ENCODE peak calls at places on chromosomes 7 and 10, in nine cellular contexts. One of them, this sample, is unnamed.

GRCh38 chr10:111830360-111830759 is 353.2 kb downstream of the GPAM start:
- DNase-seq in GM23338: no peak
- DNase-seq in fibroblast of the aortic adventitia: no peak
- DNase-seq in sigmoid colon: no peak
- DNase-seq in NB4: no peak
- DNase-seq in GM12865: no peak
- DNase-seq in kidney epithelial cell: no peak
- DNase-seq in fibroblast of lung: no peak
- DNase-seq in cardiac muscle cell: no peak
- DNase-seq in this sample: no peak

GRCh38 chr10:91316486-91316885 is 93.7 kb upstream of the HECTD2 start:
- DNase-seq in GM23338: no peak
- DNase-seq in fibroblast of the aortic adventitia: no peak
- DNase-seq in sigmoid colon: no peak
- DNase-seq in NB4: no peak
- DNase-seq in GM12865: no peak
- DNase-seq in kidney epithelial cell: no peak
- DNase-seq in fibroblast of lung: no peak
- DNase-seq in cardiac muscle cell: peak; percentile 63
- DNase-seq in this sample: no peak

GRCh38 chr7:73443543-73444255 is 10.1 kb downstream of the FZD9 start:
- DNase-seq in GM23338: no peak
- DNase-seq in fibroblast of the aortic adventitia: no peak
- DNase-seq in sigmoid colon: peak; percentile 17
- DNase-seq in NB4: no peak
- DNase-seq in GM12865: no peak
- DNase-seq in kidney epithelial cell: no peak
- DNase-seq in fibroblast of lung: no peak
- DNase-seq in cardiac muscle cell: no peak
- DNase-seq in this sample: no peak

GRCh38 chr7:56115852-56116538 is at the start of gene NUPR2:
- DNase-seq in GM23338: no peak
- DNase-seq in fibroblast of the aortic adventitia: no peak
- DNase-seq in sigmoid colon: no peak
- DNase-seq in NB4: no peak
- DNase-seq in GM12865: no peak
- DNase-seq in kidney epithelial cell: no peak
- DNase-seq in fibroblast of lung: no peak
- DNase-seq in cardiac muscle cell: no peak
- DNase-seq in this sample: no peak

GRCh38 chr7:157073335-157073734 is 62.9 kb upstream of the MNX1 start:
- DNase-seq in GM23338: no peak
- DNase-seq in fibroblast of the aortic adventitia: no peak
- DNase-seq in sigmoid colon: no peak
- DNase-seq in NB4: no peak
- DNase-seq in GM12865: no peak
- DNase-seq in kidney epithelial cell: no peak
- DNase-seq in fibroblast of lung: no peak
- DNase-seq in cardiac muscle cell: no peak
- DNase-seq in this sample: no peak

GRCh38 chr10:15335500-15335899 is 35.6 kb downstream of the FAM171A1 start:
- DNase-seq in GM23338: no peak
- DNase-seq in fibroblast of the aortic adventitia: peak; percentile 71
- DNase-seq in sigmoid colon: no peak
- DNase-seq in NB4: no peak
- DNase-seq in GM12865: no peak
- DNase-seq in kidney epithelial cell: no peak
- DNase-seq in fibroblast of lung: peak; percentile 22
- DNase-seq in cardiac muscle cell: no peak
- DNase-seq in this sample: no peak

GRCh38 chr7:82335927-82336326 is 107.7 kb downstream of the CACNA2D1 start:
- DNase-seq in GM23338: peak; percentile 24
- DNase-seq in fibroblast of the aortic adventitia: peak; percentile 21
- DNase-seq in sigmoid colon: no peak
- DNase-seq in NB4: peak; percentile 8
- DNase-seq in GM12865: peak; percentile 5
- DNase-seq in kidney epithelial cell: peak; percentile 14
- DNase-seq in fibroblast of lung: peak; percentile 39
- DNase-seq in cardiac muscle cell: peak; percentile 33
- DNase-seq in this sample: no peak

GRCh38 chr10:110865184-110865803 is 6.4 kb upstream of the PDCD4 start:
- DNase-seq in GM23338: no peak
- DNase-seq in fibroblast of the aortic adventitia: peak; percentile 82
- DNase-seq in sigmoid colon: no peak
- DNase-seq in NB4: no peak
- DNase-seq in GM12865: no peak
- DNase-seq in kidney epithelial cell: no peak
- DNase-seq in fibroblast of lung: peak; percentile 70
- DNase-seq in cardiac muscle cell: peak; percentile 43
- DNase-seq in this sample: peak; percentile 98

GRCh38 chr7:157035302-157035701 is 24.8 kb upstream of the MNX1 start:
- DNase-seq in GM23338: no peak
- DNase-seq in fibroblast of the aortic adventitia: no peak
- DNase-seq in sigmoid colon: no peak
- DNase-seq in NB4: no peak
- DNase-seq in GM12865: no peak
- DNase-seq in kidney epithelial cell: no peak
- DNase-seq in fibroblast of lung: no peak
- DNase-seq in cardiac muscle cell: no peak
- DNase-seq in this sample: no peak

GRCh38 chr10:97882142-97883091 is 32.8 kb downstream of the GOLGA7B start:
- DNase-seq in GM23338: no peak
- DNase-seq in fibroblast of the aortic adventitia: peak; percentile 43
- DNase-seq in sigmoid colon: no peak
- DNase-seq in NB4: peak; percentile 60
- DNase-seq in GM12865: no peak
- DNase-seq in kidney epithelial cell: peak; percentile 100
- DNase-seq in fibroblast of lung: peak; percentile 92
- DNase-seq in cardiac muscle cell: peak; percentile 88
- DNase-seq in this sample: peak; percentile 87

GRCh38 chr7:7969306-7970112 is 913 bp downstream of the GLCCI1 start:
- DNase-seq in GM23338: peak; percentile 54
- DNase-seq in fibroblast of the aortic adventitia: peak; percentile 49
- DNase-seq in sigmoid colon: peak; percentile 69
- DNase-seq in NB4: peak; percentile 78
- DNase-seq in GM12865: peak; percentile 58
- DNase-seq in kidney epithelial cell: no peak
- DNase-seq in fibroblast of lung: peak; percentile 53
- DNase-seq in cardiac muscle cell: peak; percentile 40
- DNase-seq in this sample: no peak

GRCh38 chr10:86368987-86369386 is 2.4 kb upstream of the GRID1 start:
- DNase-seq in GM23338: no peak
- DNase-seq in fibroblast of the aortic adventitia: no peak
- DNase-seq in sigmoid colon: peak; percentile 19
- DNase-seq in NB4: no peak
- DNase-seq in GM12865: no peak
- DNase-seq in kidney epithelial cell: no peak
- DNase-seq in fibroblast of lung: no peak
- DNase-seq in cardiac muscle cell: no peak
- DNase-seq in this sample: no peak

GRCh38 chr7:29798422-29798821 is 7.9 kb upstream of the WIPF3 start:
- DNase-seq in GM23338: no peak
- DNase-seq in fibroblast of the aortic adventitia: no peak
- DNase-seq in sigmoid colon: no peak
- DNase-seq in NB4: peak; percentile 13
- DNase-seq in GM12865: peak; percentile 35
- DNase-seq in kidney epithelial cell: no peak
- DNase-seq in fibroblast of lung: no peak
- DNase-seq in cardiac muscle cell: no peak
- DNase-seq in this sample: no peak

GRCh38 chr10:4538016-4538415 is 288.0 kb upstream of the AKR1E2 start:
- DNase-seq in GM23338: no peak
- DNase-seq in fibroblast of the aortic adventitia: no peak
- DNase-seq in sigmoid colon: no peak
- DNase-seq in NB4: no peak
- DNase-seq in GM12865: no peak
- DNase-seq in kidney epithelial cell: no peak
- DNase-seq in fibroblast of lung: no peak
- DNase-seq in cardiac muscle cell: no peak
- DNase-seq in this sample: no peak

GRCh38 chr10:17836917-17837316 is 27.8 kb downstream of the MRC1 start:
- DNase-seq in GM23338: peak; percentile 50
- DNase-seq in fibroblast of the aortic adventitia: peak; percentile 88
- DNase-seq in sigmoid colon: no peak
- DNase-seq in NB4: peak; percentile 5
- DNase-seq in GM12865: no peak
- DNase-seq in kidney epithelial cell: peak; percentile 4
- DNase-seq in fibroblast of lung: peak; percentile 83
- DNase-seq in cardiac muscle cell: peak; percentile 86
- DNase-seq in this sample: peak; percentile 29

GRCh38 chr7:144019457-144019856 is 19.3 kb downstream of the OR6B1 start:
- DNase-seq in GM23338: no peak
- DNase-seq in fibroblast of the aortic adventitia: peak; percentile 92
- DNase-seq in sigmoid colon: no peak
- DNase-seq in NB4: no peak
- DNase-seq in GM12865: no peak
- DNase-seq in kidney epithelial cell: peak; percentile 69
- DNase-seq in fibroblast of lung: peak; percentile 87
- DNase-seq in cardiac muscle cell: peak; percentile 96
- DNase-seq in this sample: peak; percentile 10

GRCh38 chr7:75050501-75050900 is 23.1 kb downstream of the RCC1L start:
- DNase-seq in GM23338: no peak
- DNase-seq in fibroblast of the aortic adventitia: no peak
- DNase-seq in sigmoid colon: no peak
- DNase-seq in NB4: no peak
- DNase-seq in GM12865: no peak
- DNase-seq in kidney epithelial cell: no peak
- DNase-seq in fibroblast of lung: peak; percentile 22
- DNase-seq in cardiac muscle cell: no peak
- DNase-seq in this sample: no peak

GRCh38 chr7:100914879-100915442 is 19.3 kb upstream of the ACHE start:
- DNase-seq in GM23338: no peak
- DNase-seq in fibroblast of the aortic adventitia: no peak
- DNase-seq in sigmoid colon: no peak
- DNase-seq in NB4: no peak
- DNase-seq in GM12865: no peak
- DNase-seq in kidney epithelial cell: no peak
- DNase-seq in fibroblast of lung: no peak
- DNase-seq in cardiac muscle cell: no peak
- DNase-seq in this sample: no peak

GRCh38 chr7:117036034-117036669 is 82.9 kb downstream of the ST7 start:
- DNase-seq in GM23338: no peak
- DNase-seq in fibroblast of the aortic adventitia: no peak
- DNase-seq in sigmoid colon: no peak
- DNase-seq in NB4: no peak
- DNase-seq in GM12865: no peak
- DNase-seq in kidney epithelial cell: no peak
- DNase-seq in fibroblast of lung: no peak
- DNase-seq in cardiac muscle cell: no peak
- DNase-seq in this sample: no peak

GRCh38 chr7:140992422-140992821 is 22.3 kb downstream of the MRPS33 start:
- DNase-seq in GM23338: no peak
- DNase-seq in fibroblast of the aortic adventitia: no peak
- DNase-seq in sigmoid colon: no peak
- DNase-seq in NB4: no peak
- DNase-seq in GM12865: no peak
- DNase-seq in kidney epithelial cell: no peak
- DNase-seq in fibroblast of lung: no peak
- DNase-seq in cardiac muscle cell: no peak
- DNase-seq in this sample: no peak

GRCh38 chr7:152968003-152968402 is 208.5 kb downstream of the ACTR3B start:
- DNase-seq in GM23338: no peak
- DNase-seq in fibroblast of the aortic adventitia: peak; percentile 19
- DNase-seq in sigmoid colon: no peak
- DNase-seq in NB4: no peak
- DNase-seq in GM12865: no peak
- DNase-seq in kidney epithelial cell: no peak
- DNase-seq in fibroblast of lung: no peak
- DNase-seq in cardiac muscle cell: no peak
- DNase-seq in this sample: no peak

GRCh38 chr7:100003711-100004661 is 11.4 kb upstream of the ZKSCAN1 start:
- DNase-seq in GM23338: peak; percentile 26
- DNase-seq in fibroblast of the aortic adventitia: no peak
- DNase-seq in sigmoid colon: peak; percentile 25
- DNase-seq in NB4: no peak
- DNase-seq in GM12865: no peak
- DNase-seq in kidney epithelial cell: no peak
- DNase-seq in fibroblast of lung: no peak
- DNase-seq in cardiac muscle cell: no peak
- DNase-seq in this sample: no peak

DNA sequence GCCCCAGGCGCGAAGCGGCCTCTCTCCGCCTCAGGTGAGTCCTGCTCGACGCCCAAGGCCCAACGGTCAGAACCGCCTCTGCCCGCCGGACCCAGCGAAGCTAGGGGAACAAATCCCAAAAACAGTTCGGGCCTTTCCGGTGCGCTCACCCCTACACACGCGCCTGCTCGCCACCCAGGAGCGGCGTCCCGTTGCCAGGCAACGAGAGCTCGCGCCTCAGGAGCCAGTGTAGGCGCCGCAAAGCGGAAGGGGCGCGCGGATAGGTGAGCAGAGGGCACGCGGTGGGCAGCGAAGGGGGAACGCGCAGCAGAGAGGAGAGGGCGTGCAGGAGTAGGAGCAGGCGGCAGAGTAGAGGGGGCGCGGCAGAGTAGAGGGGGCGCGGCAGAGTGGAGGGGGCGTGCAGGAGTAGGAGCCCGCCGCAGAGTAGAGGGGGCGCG is at the start of the genes DYDC1 and DYDC2:
- DNase-seq in GM23338: peak; percentile 97
- DNase-seq in fibroblast of the aortic adventitia: no peak
- DNase-seq in sigmoid colon: peak; percentile 65
- DNase-seq in NB4: peak; percentile 35
- DNase-seq in GM12865: peak; percentile 35
- DNase-seq in kidney epithelial cell: peak; percentile 4
- DNase-seq in fibroblast of lung: peak; percentile 13
- DNase-seq in cardiac muscle cell: peak; percentile 44
- DNase-seq in this sample: no peak
- H3K4me3 ChIP-seq in GM23338: peak within 1 kb of the TSS; percentile 69
- H3K4me3 ChIP-seq in fibroblast of the aortic adventitia: no peak within 1 kb of the TSS
- H3K4me3 ChIP-seq in sigmoid colon: peak within 1 kb of the TSS; percentile 26
- H3K4me3 ChIP-seq in NB4: no peak within 1 kb of the TSS
- H3K4me3 ChIP-seq in GM12865: no peak within 1 kb of the TSS
- H3K4me3 ChIP-seq in kidney epithelial cell: peak within 1 kb of the TSS; percentile 42
- H3K4me3 ChIP-seq in fibroblast of lung: no peak within 1 kb of the TSS
- H3K4me3 ChIP-seq in cardiac muscle cell: peak within 1 kb of the TSS; percentile 55
- H3K4me3 ChIP-seq in this sample: peak within 1 kb of the TSS; percentile 38

GRCh38 chr7:5302577-5302976 is 19.8 kb downstream of the SLC29A4 start:
- DNase-seq in GM23338: no peak
- DNase-seq in fibroblast of the aortic adventitia: no peak
- DNase-seq in sigmoid colon: no peak
- DNase-seq in NB4: no peak
- DNase-seq in GM12865: no peak
- DNase-seq in kidney epithelial cell: no peak
- DNase-seq in fibroblast of lung: no peak
- DNase-seq in cardiac muscle cell: no peak
- DNase-seq in this sample: no peak
- TF ChIP-seq CTCF in GM23338: no peak
- TF ChIP-seq CTCF in fibroblast of the aortic adventitia: no peak
- TF ChIP-seq CTCF in sigmoid colon: no peak
- TF ChIP-seq CTCF in NB4: peak; percentile 3
- TF ChIP-seq CTCF in GM12865: no peak
- TF ChIP-seq CTCF in kidney epithelial cell: peak; percentile 11
- TF ChIP-seq CTCF in fibroblast of lung: no peak
- TF ChIP-seq CTCF in cardiac muscle cell: no peak
- TF ChIP-seq CTCF in this sample: no peak

GRCh38 chr7:121005996-121006565 is 17.6 kb downstream of the CPED1 start:
- DNase-seq in GM23338: no peak
- DNase-seq in fibroblast of the aortic adventitia: no peak
- DNase-seq in sigmoid colon: no peak
- DNase-seq in NB4: no peak
- DNase-seq in GM12865: no peak
- DNase-seq in kidney epithelial cell: no peak
- DNase-seq in fibroblast of lung: no peak
- DNase-seq in cardiac muscle cell: no peak
- DNase-seq in this sample: no peak
- H3K4me3 ChIP-seq in GM23338: no peak overlapping the region
- H3K4me3 ChIP-seq in fibroblast of the aortic adventitia: no peak overlapping the region
- H3K4me3 ChIP-seq in sigmoid colon: no peak overlapping the region
- H3K4me3 ChIP-seq in NB4: no peak overlapping the region
- H3K4me3 ChIP-seq in GM12865: no peak overlapping the region
- H3K4me3 ChIP-seq in kidney epithelial cell: no peak overlapping the region
- H3K4me3 ChIP-seq in fibroblast of lung: no peak overlapping the region
- H3K4me3 ChIP-seq in cardiac muscle cell: no peak overlapping the region
- H3K4me3 ChIP-seq in this sample: no peak overlapping the region

GRCh38 chr7:47195641-47196040 is 386.3 kb downstream of the TNS3 start:
- DNase-seq in GM23338: peak; percentile 80
- DNase-seq in fibroblast of the aortic adventitia: no peak
- DNase-seq in sigmoid colon: no peak
- DNase-seq in NB4: no peak
- DNase-seq in GM12865: no peak
- DNase-seq in kidney epithelial cell: no peak
- DNase-seq in fibroblast of lung: no peak
- DNase-seq in cardiac muscle cell: no peak
- DNase-seq in this sample: no peak
- TF ChIP-seq CTCF in GM23338: peak; percentile 49
- TF ChIP-seq CTCF in fibroblast of the aortic adventitia: no peak
- TF ChIP-seq CTCF in sigmoid colon: no peak
- TF ChIP-seq CTCF in NB4: peak; percentile 22
- TF ChIP-seq CTCF in GM12865: peak; percentile 9
- TF ChIP-seq CTCF in kidney epithelial cell: no peak
- TF ChIP-seq CTCF in fibroblast of lung: peak; percentile 22
- TF ChIP-seq CTCF in cardiac muscle cell: peak; percentile 23
- TF ChIP-seq CTCF in this sample: no peak